ENCODE peak calls at places on chromosome 21, in seven cellular contexts. E is retina; W is fibroblast of pulmonary artery; B is endothelial cell; L is stimulated activated CD4-positive, alpha-beta T cell treated with anti-CD3 and anti-CD28 coated beads, Interleukin-4, amount 100 ng/mL, for 1 hour; I is EL; J is fibroblast of the conjunctiva. Y is an unnamed sample.

GRCh38 chr21:26003428-26003827 is 167.1 kb downstream of the APP start:
- DNase-seq in E (no peak), W (no peak), B (no peak), L (no peak), I (no peak), J (no peak), Y (no peak)

GRCh38 chr21:38297193-38297592 is 40.4 kb downstream of the KCNJ15 start:
- DNase-seq in E (peak), W (peak), B (peak), L (no peak), I (peak), J (peak), Y (no peak)

GRCh38 chr21:45267390-45267760 is 20.3 kb downstream of the POFUT2 start:
- DNase-seq in E (no peak), W (no peak), B (no peak), L (no peak), I (no peak), J (no peak), Y (no peak)

GRCh38 chr21:42627527-42628289 is 25.7 kb upstream of the PDE9A start:
- DNase-seq in E (no peak), W (no peak), B (no peak), L (no peak), I (no peak), J (no peak), Y (no peak)

GRCh38 chr21:43362306-43362927 is 64.5 kb downstream of the SIK1 start:
- DNase-seq in E (peak), W (peak), B (peak), L (peak), I (peak), J (no peak), Y (peak)

GRCh38 chr21:39125752-39126485 is 57.3 kb downstream of the PSMG1 start:
- DNase-seq in E (peak), W (peak), B (peak), L (no peak), I (peak), J (peak), Y (no peak)

GRCh38 chr21:14616303-14617039 is 70.4 kb upstream of the SAMSN1 start:
- DNase-seq in E (no peak), W (peak), B (no peak), L (no peak), I (peak), J (no peak), Y (no peak)

GRCh38 chr21:31222142-31222541 is 121.9 kb downstream of the TIAM1 start:
- DNase-seq in E (no peak), W (peak), B (no peak), L (no peak), I (no peak), J (peak), Y (no peak)

GRCh38 chr21:38440746-38441145 is 57.5 kb downstream of the ERG start:
- DNase-seq in E (no peak), W (peak), B (no peak), L (no peak), I (peak), J (no peak), Y (no peak)

GRCh38 chr21:32200029-32200428 is 78.8 kb downstream of the MIS18A start:
- DNase-seq in E (no peak), W (no peak), B (no peak), L (no peak), I (no peak), J (no peak), Y (no peak)